ENCODE peak calls at places on chromosomes 13 and 19, in six cellular contexts. One of them, this sample, is unnamed.
A peak's percentile ranks its signal among the peaks of the same experiment; 100 is the strongest.

GRCh38 chr13:51995677-51996551 is 15.3 kb downstream of the ATP7B start:
- DNase-seq in stomach: peak; percentile 74
- DNase-seq in breast epithelium: no peak
- DNase-seq in transverse colon: peak; percentile 45
- DNase-seq in K562: peak; percentile 37
- DNase-seq in GM23338: peak; percentile 33
- DNase-seq in this sample: no peak

GRCh38 chr13:77330009-77330471 is 3.1 kb upstream of the MYCBP2 start:
- DNase-seq in GM23338: no peak
- DNase-seq in breast epithelium: no peak
- DNase-seq in K562: no peak
- DNase-seq in stomach: no peak
- DNase-seq in transverse colon: no peak
- DNase-seq in this sample: no peak

GRCh38 chr19:18160792-18161690 is 8.1 kb downstream of the PIK3R2 start:
- DNase-seq in K562: peak; percentile 95
- DNase-seq in GM23338: peak; percentile 82
- DNase-seq in breast epithelium: no peak
- DNase-seq in stomach: peak; percentile 87
- DNase-seq in transverse colon: peak; percentile 83
- DNase-seq in this sample: no peak

GRCh38 chr13:71285700-71286099 is 581.3 kb downstream of the DACH1 start:
- DNase-seq in breast epithelium: no peak
- DNase-seq in stomach: no peak
- DNase-seq in K562: no peak
- DNase-seq in GM23338: peak; percentile 6
- DNase-seq in transverse colon: no peak
- DNase-seq in this sample: no peak

GRCh38 chr13:45674908-45675307 is 27.2 kb upstream of the CBY2 start:
- DNase-seq in transverse colon: no peak
- DNase-seq in GM23338: peak; percentile 19
- DNase-seq in K562: no peak
- DNase-seq in breast epithelium: no peak
- DNase-seq in stomach: no peak
- DNase-seq in this sample: no peak

GRCh38 chr13:100594731-100595130 is 6.1 kb upstream of the GGACT start:
- DNase-seq in GM23338: peak; percentile 77
- DNase-seq in breast epithelium: no peak
- DNase-seq in transverse colon: peak; percentile 38
- DNase-seq in stomach: peak; percentile 56
- DNase-seq in K562: peak; percentile 16
- DNase-seq in this sample: no peak

GRCh38 chr13:55553736-55554135 is 1587.0 kb upstream of the PRR20A start:
- DNase-seq in K562: no peak
- DNase-seq in breast epithelium: no peak
- DNase-seq in transverse colon: no peak
- DNase-seq in stomach: no peak
- DNase-seq in GM23338: no peak
- DNase-seq in this sample: no peak

GRCh38 chr19:33424181-33424580 is 50.7 kb downstream of the CEBPG start:
- DNase-seq in K562: no peak
- DNase-seq in breast epithelium: no peak
- DNase-seq in GM23338: no peak
- DNase-seq in transverse colon: no peak
- DNase-seq in stomach: no peak
- DNase-seq in this sample: no peak

GRCh38 chr19:45873219-45873772 is 9.2 kb downstream of the FOXA3 start:
- DNase-seq in breast epithelium: no peak
- DNase-seq in GM23338: no peak
- DNase-seq in K562: no peak
- DNase-seq in stomach: no peak
- DNase-seq in transverse colon: no peak
- DNase-seq in this sample: no peak

GRCh38 chr19:3463959-3464796 is 16.1 kb downstream of the SMIM24 start:
- DNase-seq in transverse colon: no peak
- DNase-seq in K562: no peak
- DNase-seq in breast epithelium: no peak
- DNase-seq in stomach: no peak
- DNase-seq in GM23338: peak; percentile 57
- DNase-seq in this sample: no peak
- H3K4me3 ChIP-seq in transverse colon: no peak overlapping the region
- H3K4me3 ChIP-seq in K562: no peak overlapping the region
- H3K4me3 ChIP-seq in breast epithelium: no peak overlapping the region
- H3K4me3 ChIP-seq in stomach: no peak overlapping the region
- H3K4me3 ChIP-seq in GM23338: peak overlapping the region; percentile 65
- H3K4me3 ChIP-seq in this sample: no peak overlapping the region

DNA sequence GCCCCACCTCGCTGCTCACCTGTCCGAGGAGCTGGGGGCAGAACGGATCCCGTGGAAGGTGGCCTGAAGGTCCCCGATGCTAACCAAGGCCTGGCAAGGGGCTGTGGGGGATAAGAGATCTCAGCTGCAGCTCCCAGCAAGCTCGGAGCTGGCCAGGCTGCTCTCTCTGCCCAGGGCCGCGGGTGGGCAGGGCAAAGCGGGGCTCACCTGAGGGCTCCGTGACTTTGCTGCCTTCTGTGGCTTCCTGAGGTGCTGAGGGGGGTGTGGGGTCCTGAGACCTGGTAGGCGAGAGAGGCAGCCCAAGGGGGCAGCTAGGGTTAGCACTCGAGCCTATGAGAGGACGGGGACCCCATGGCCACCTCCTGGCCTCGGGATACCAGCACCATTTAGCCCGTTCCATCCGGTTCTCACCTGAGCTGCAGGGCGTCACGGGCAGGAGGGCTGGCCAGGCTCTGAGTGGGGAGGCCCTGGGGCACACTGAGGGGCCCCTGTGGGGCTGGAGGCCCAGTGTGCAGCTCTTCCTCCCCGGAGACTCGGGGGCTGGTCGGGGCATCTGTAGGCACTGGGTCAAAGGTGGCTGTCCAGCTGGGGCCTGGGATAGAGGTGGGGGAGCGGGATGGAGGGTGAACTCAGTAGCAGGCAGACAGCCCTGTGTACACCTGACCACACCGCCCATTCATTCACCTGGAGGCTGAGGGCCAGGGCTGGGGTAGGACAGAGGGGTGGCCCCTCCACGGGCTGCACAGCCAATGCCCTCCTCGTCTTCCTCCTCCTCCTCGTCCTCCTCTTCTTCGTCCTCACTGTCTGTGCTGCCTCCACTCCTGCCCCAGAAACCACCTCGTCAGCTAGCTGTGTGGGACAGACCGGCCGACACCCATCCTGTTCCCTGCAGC is 3.1 kb upstream of the TMEM86B start:
- DNase-seq in GM23338: no peak
- DNase-seq in K562: no peak
- DNase-seq in transverse colon: no peak
- DNase-seq in stomach: no peak
- DNase-seq in breast epithelium: no peak
- DNase-seq in this sample: no peak
- TF ChIP-seq POLR2AphosphoS5 in GM23338: no peak
- TF ChIP-seq POLR2AphosphoS5 in K562: no peak
- TF ChIP-seq POLR2AphosphoS5 in transverse colon: no peak
- TF ChIP-seq POLR2AphosphoS5 in stomach: no peak
- TF ChIP-seq POLR2AphosphoS5 in breast epithelium: no peak
- TF ChIP-seq POLR2AphosphoS5 in this sample: no peak

DNA sequence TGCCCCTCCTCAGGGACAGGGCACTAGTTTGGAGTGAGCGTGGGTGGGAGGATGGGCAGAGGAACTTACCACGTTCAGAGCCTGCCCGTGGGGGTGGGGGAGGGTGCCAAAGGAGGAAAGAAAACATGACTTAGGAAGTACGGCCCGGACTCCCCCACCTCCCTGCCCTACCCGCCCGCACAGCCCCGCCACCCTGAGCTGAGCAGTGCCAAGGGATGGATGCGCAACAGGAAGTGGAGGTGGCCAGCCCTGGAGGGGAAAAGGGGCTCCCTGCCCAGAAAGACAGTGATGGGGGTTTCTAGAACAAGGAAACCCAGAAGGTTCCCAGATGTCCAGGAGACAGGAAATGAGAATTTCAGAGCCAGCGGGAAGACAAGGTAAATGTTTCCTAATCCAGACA is 6.3 kb downstream of the TEAD2 start:
- DNase-seq in transverse colon: no peak
- DNase-seq in GM23338: no peak
- DNase-seq in stomach: no peak
- DNase-seq in breast epithelium: no peak
- DNase-seq in K562: no peak
- DNase-seq in this sample: no peak
- H3K27me3 ChIP-seq in transverse colon: no peaks in the 10 kb centered on the region
- H3K27me3 ChIP-seq in GM23338: no peaks in the 10 kb centered on the region
- H3K27me3 ChIP-seq in stomach: no peaks in the 10 kb centered on the region
- H3K27me3 ChIP-seq in breast epithelium: no peaks in the 10 kb centered on the region
- H3K27me3 ChIP-seq in K562: no peaks in the 10 kb centered on the region
- H3K27me3 ChIP-seq in this sample: no peaks in the 10 kb centered on the region

DNA sequence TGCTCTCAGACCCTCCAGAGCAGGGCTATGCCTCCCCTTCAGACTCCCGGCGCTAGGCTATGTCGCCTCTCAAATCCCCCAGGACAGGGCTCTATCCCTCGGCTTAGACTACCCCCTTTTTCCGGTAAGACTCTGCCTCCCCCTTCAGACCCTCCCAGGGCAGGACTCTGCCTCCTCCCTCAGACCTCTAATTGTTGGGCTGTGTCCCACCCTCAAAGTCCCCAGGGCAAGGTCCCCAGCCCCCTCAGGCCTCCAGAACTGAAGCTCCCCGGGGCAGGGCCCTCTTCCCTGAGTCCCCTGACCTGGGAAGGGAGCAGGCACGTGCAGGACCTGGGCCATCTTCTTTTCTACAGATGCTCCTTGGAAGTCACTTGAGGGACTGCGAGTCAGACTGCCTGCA is 3.2 kb downstream of the KANK2 start:
- DNase-seq in stomach: no peak
- DNase-seq in transverse colon: no peak
- DNase-seq in K562: no peak
- DNase-seq in breast epithelium: no peak
- DNase-seq in GM23338: no peak
- DNase-seq in this sample: no peak
- H3K4me3 ChIP-seq in stomach: peak overlapping the region; percentile 67
- H3K4me3 ChIP-seq in transverse colon: no peak overlapping the region
- H3K4me3 ChIP-seq in K562: no peak overlapping the region
- H3K4me3 ChIP-seq in breast epithelium: peak overlapping the region; percentile 93
- H3K4me3 ChIP-seq in GM23338: no peak overlapping the region
- H3K4me3 ChIP-seq in this sample: peak overlapping the region; percentile 75

DNA sequence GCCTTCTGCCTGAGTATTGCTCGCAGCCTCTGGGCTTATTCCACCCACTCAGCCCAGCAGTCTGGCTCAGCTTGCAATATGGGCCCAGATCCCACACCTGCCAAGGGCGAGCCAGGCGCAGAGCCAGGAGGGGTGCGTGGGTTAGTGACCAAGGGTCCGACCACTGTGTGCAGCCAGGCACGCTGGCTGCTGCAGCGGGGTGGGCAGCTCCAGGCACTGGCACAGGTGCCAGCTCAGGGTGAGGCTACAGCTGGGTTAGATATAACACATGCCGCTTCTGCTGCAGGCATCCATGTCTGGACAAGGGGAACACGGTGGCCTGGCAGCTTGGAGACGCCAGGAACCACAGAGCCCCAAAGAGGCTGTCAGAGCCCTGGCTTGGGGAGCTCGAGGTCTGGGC is 12.6 kb upstream of the URAD start:
- DNase-seq in K562: no peak
- DNase-seq in transverse colon: no peak
- DNase-seq in breast epithelium: no peak
- DNase-seq in GM23338: no peak
- DNase-seq in stomach: no peak
- DNase-seq in this sample: no peak
- TF ChIP-seq POLR2AphosphoS5 in K562: no peak
- TF ChIP-seq POLR2AphosphoS5 in transverse colon: no peak
- TF ChIP-seq POLR2AphosphoS5 in breast epithelium: no peak
- TF ChIP-seq POLR2AphosphoS5 in GM23338: no peak
- TF ChIP-seq POLR2AphosphoS5 in stomach: no peak
- TF ChIP-seq POLR2AphosphoS5 in this sample: no peak